ENCODE peak calls at places on chromosomes 7 and 10, in seven cellular contexts. P, Y, V, S, O, U and X are unnamed samples.

GRCh38 chr10:84224411-84225028 is 824 bp downstream of the LRIT2 start:
- DNase-seq in P (no peak), Y (no peak), V (peak; percentile 32), S (no peak), O (no peak), U (no peak), X (peak; percentile 23)

GRCh38 chr7:121102619-121103018 is 114.1 kb downstream of the CPED1 start:
- DNase-seq in P (no peak), Y (no peak), V (no peak), S (no peak), O (peak; percentile 68), U (no peak), X (peak; percentile 41)

GRCh38 chr7:110090113-110090820 is 1000.7 kb upstream of the LRRN3 start:
- DNase-seq in P (peak; percentile 9), Y (no peak), V (no peak), S (no peak), O (no peak), U (peak; percentile 41), X (no peak)

GRCh38 chr7:11212816-11213215 is 239.1 kb downstream of the PHF14 start:
- DNase-seq in P (no peak), Y (no peak), V (no peak), S (no peak), O (no peak), U (no peak), X (no peak)

GRCh38 chr10:118106426-118106825 is 59.7 kb upstream of the RAB11FIP2 start:
- DNase-seq in P (peak; percentile 58), Y (no peak), V (no peak), S (no peak), O (no peak), U (peak; percentile 34), X (peak; percentile 60)

GRCh38 chr7:55524558-55525310 is 47.6 kb downstream of the VOPP1 start:
- DNase-seq in P (no peak), Y (peak; percentile 66), V (no peak), S (no peak), O (no peak), U (no peak), X (no peak)

GRCh38 chr7:99379043-99379577 is 4.6 kb downstream of the ARPC1B start:
- DNase-seq in P (no peak), Y (peak; percentile 70), V (peak; percentile 87), S (peak; percentile 47), O (peak; percentile 29), U (peak; percentile 82), X (no peak)

GRCh38 chr7:50264908-50265307 is 39.6 kb upstream of the IKZF1 start:
- DNase-seq in P (no peak), Y (no peak), V (no peak), S (no peak), O (no peak), U (peak; percentile 53), X (no peak)

GRCh38 chr10:129972145-129972965 is 8.3 kb upstream of the EBF3 start:
- DNase-seq in P (no peak), Y (peak; percentile 28), V (peak; percentile 60), S (peak; percentile 43), O (no peak), U (no peak), X (no peak)

GRCh38 chr10:2210083-2210482 is 472.8 kb upstream of the ADARB2 start:
- DNase-seq in P (no peak), Y (no peak), V (no peak), S (no peak), O (no peak), U (no peak), X (no peak)

GRCh38 chr7:116585392-116585791 is 60.6 kb downstream of the CAV1 start:
- DNase-seq in P (no peak), Y (no peak), V (no peak), S (no peak), O (no peak), U (no peak), X (no peak)

GRCh38 chr7:155846156-155846555 is 33.9 kb upstream of the SHH start:
- DNase-seq in P (no peak), Y (no peak), V (no peak), S (no peak), O (no peak), U (no peak), X (no peak)

GRCh38 chr7:7112868-7113267 is 69.5 kb upstream of the C1GALT1 start:
- DNase-seq in P (no peak), Y (no peak), V (no peak), S (no peak), O (no peak), U (no peak), X (no peak)

GRCh38 chr7:2544541-2545188 is 10.7 kb downstream of the BRAT1 start:
- DNase-seq in P (no peak), Y (peak; percentile 28), V (peak; percentile 48), S (no peak), O (no peak), U (no peak), X (no peak)

GRCh38 chr10:9858816-9859215 is 1158.9 kb upstream of the CELF2 start:
- DNase-seq in P (no peak), Y (no peak), V (no peak), S (no peak), O (no peak), U (no peak), X (no peak)

GRCh38 chr10:47312663-47312995 is 9.6 kb upstream of the GDF2 start:
- DNase-seq in P (no peak), Y (no peak), V (no peak), S (no peak), O (no peak), U (no peak), X (no peak)

GRCh38 chr10:77715081-77715480 is 77.5 kb upstream of the KCNMA1 start:
- DNase-seq in P (peak; percentile 33), Y (no peak), V (no peak), S (no peak), O (peak; percentile 30), U (peak; percentile 34), X (peak; percentile 68)
- TF ChIP-seq CTCF in P (peak; percentile 54), Y (no peak), V (no peak), S (no peak), O (peak; percentile 65), U (peak; percentile 55), X (peak; percentile 72)

GRCh38 chr10:121708921-121709625 is 110.8 kb upstream of the FGFR2 start:
- DNase-seq in P (no peak), Y (no peak), V (no peak), S (no peak), O (no peak), U (no peak), X (no peak)
- H3K4me3 ChIP-seq in P (no peak overlapping the region), Y (no peak overlapping the region), V (no peak overlapping the region), S (no peak overlapping the region), O (no peak overlapping the region), U (no peak overlapping the region), X (no peak overlapping the region)

GRCh38 chr7:91517408-91517807 is 253.2 kb downstream of the FZD1 start:
- DNase-seq in P (no peak), Y (no peak), V (no peak), S (no peak), O (no peak), U (no peak), X (no peak)
- TF ChIP-seq CTCF in P (no peak), Y (no peak), V (no peak), S (no peak), O (no peak), U (no peak), X (no peak)

GRCh38 chr10:132884691-132885271 is 57.6 kb downstream of the CFAP46 start:
- DNase-seq in P (no peak), Y (no peak), V (peak; percentile 49), S (peak; percentile 8), O (no peak), U (no peak), X (peak; percentile 19)
- H3K4me3 ChIP-seq in P (no peak overlapping the region), Y (no peak overlapping the region), V (no peak overlapping the region), S (no peak overlapping the region), O (no peak overlapping the region), U (no peak overlapping the region), X (no peak overlapping the region)

DNA sequence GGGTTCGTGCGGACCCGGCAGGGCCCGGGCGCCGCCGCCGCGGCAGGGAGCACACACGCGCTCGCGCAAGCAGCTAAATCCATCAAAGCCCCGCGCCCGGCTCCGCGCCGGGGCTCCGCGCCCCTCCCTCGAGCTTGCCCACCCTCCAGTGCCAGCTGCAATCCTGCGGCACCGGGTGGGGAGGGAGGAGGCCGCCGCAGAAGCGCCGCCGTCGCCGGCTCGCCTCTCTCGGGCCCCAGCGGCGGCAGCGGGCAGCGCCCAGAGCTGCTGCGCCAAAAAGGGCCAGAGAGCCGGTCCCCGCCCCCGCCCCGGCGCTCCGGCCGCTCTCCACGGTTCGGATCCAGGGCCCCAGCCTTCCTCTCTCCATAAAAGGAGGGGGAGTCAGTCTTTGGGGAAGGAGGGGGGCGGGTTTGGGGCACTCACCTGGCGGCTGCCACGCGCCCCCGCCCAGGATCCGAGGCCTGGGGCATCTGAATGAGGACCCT is 370 bp upstream of the PDGFA start:
- DNase-seq in P (no peak), Y (peak; percentile 72), V (peak; percentile 88), S (peak; percentile 65), O (peak; percentile 73), U (peak; percentile 45), X (peak; percentile 83)
- TF ChIP-seq CTCF in P (no peak), Y (no peak), V (peak; percentile 42), S (peak; percentile 9), O (no peak), U (no peak), X (peak; percentile 31)

GRCh38 chr7:77542895-77543294 is 5.8 kb downstream of the PTPN12 start:
- DNase-seq in P (no peak), Y (no peak), V (no peak), S (no peak), O (no peak), U (no peak), X (no peak)
- H3K4me3 ChIP-seq in P (no peak overlapping the region), Y (no peak overlapping the region), V (no peak overlapping the region), S (no peak overlapping the region), O (no peak overlapping the region), U (no peak overlapping the region), X (no peak overlapping the region)

GRCh38 chr10:73252445-73253225 is at the start of gene MRPS16:
- DNase-seq in P (peak; percentile 93), Y (peak; percentile 94), V (peak; percentile 98), S (peak; percentile 87), O (peak; percentile 93), U (peak; percentile 97), X (peak; percentile 97)

GRCh38 chr10:73247509-73248258 is 629 bp upstream of the DNAJC9 start:
- DNase-seq in P (no peak), Y (no peak), V (no peak), S (no peak), O (no peak), U (peak; percentile 36), X (peak; percentile 17)

GRCh38 chr10:73251683-73252444 is 580 bp downstream of the MRPS16 start:
- DNase-seq in P (peak; percentile 22), Y (peak; percentile 47), V (no peak), S (no peak), O (no peak), U (peak; percentile 19), X (peak; percentile 51)

GRCh38 chr10:73248259-73248724 is 1.2 kb upstream of the DNAJC9 start:
- DNase-seq in P (no peak), Y (no peak), V (no peak), S (no peak), O (no peak), U (peak; percentile 12), X (no peak)

DNA sequence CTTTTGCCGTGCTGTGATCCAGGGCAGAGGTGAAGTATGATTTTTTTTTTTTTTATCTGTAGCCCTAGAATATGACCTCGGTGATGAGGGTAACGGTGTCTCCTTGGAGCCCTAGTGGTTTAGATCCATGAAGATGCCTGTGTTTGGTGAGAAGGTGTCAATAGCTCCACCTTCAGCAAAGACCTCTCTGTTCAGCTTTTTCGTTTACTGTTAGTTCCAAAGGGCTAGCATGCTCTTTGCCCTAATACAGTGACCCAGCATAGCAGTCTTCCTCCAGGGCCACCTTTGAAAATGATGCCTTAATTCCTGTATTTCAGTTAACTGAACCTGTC is 748 bp upstream of the MRPS16 start:
- DNase-seq in P (no peak), Y (no peak), V (no peak), S (no peak), O (no peak), U (peak; percentile 36), X (peak; percentile 33)
- TF ChIP-seq CTCF in P (no peak), Y (no peak), V (no peak), S (no peak), O (peak; percentile 2), U (peak; percentile 0), X (no peak)